ENCODE peak calls at places on chromosomes 1 and 21, in ten cellular contexts. I is right atrium auricular region; M is mucosa of descending colon; E is uterus; Q is cardiac muscle cell; Z is CD4-positive, CD25-positive, alpha-beta regulatory T cell; U is astrocyte; K is IMR-90; O is CD8-positive, alpha-beta memory T cell; N is CD4-positive, alpha-beta memory T cell. P is an unnamed sample.

GRCh38 chr1:37513795-37514349 is 694 bp downstream of the MEAF6 start:
- DNase-seq in Q (peak; percentile 8), E (peak; percentile 22), K (no peak), O (peak; percentile 34), N (peak; percentile 26), M (peak; percentile 45), I (peak; percentile 56), U (no peak), Z (peak; percentile 38), P (peak; percentile 64)

GRCh38 chr1:89363638-89364536 is at the start of gene GBP6:
- DNase-seq in U (no peak), O (no peak), Z (no peak), Q (peak; percentile 27), I (no peak), E (no peak), N (no peak), M (no peak), K (no peak), P (no peak)

GRCh38 chr21:43262427-43262826 is 93.6 kb downstream of the CRYAA start:
- DNase-seq in Q (no peak), I (no peak), M (no peak), K (peak; percentile 19), O (no peak), U (no peak), N (no peak), Z (no peak), E (no peak), P (peak; percentile 70)

GRCh38 chr1:185317886-185318310 is 855 bp upstream of the IVNS1ABP start:
- DNase-seq in O (peak; percentile 74), Q (peak; percentile 27), E (peak; percentile 20), Z (peak; percentile 81), U (no peak), N (peak; percentile 80), M (peak; percentile 63), I (no peak), K (no peak), P (peak; percentile 70)

GRCh38 chr1:84782311-84782771 is 92.1 kb upstream of the SSX2IP start:
- DNase-seq in N (peak; percentile 74), Z (peak; percentile 61), Q (peak; percentile 77), U (peak; percentile 33), I (no peak), K (peak; percentile 17), O (peak; percentile 76), M (peak; percentile 77), E (peak; percentile 26), P (peak; percentile 88)

GRCh38 chr1:29695809-29696208 is 459.5 kb downstream of the PTPRU start:
- DNase-seq in Q (no peak), E (no peak), O (no peak), N (no peak), K (no peak), U (no peak), M (no peak), Z (no peak), I (no peak), P (no peak)

GRCh38 chr1:9732123-9732971 is 80.8 kb downstream of the PIK3CD start:
- DNase-seq in I (no peak), M (no peak), O (no peak), K (no peak), U (no peak), E (no peak), Z (no peak), N (no peak), Q (no peak), P (no peak)

GRCh38 chr1:111563619-111564018 is 56.0 kb upstream of the RAP1A start:
- DNase-seq in U (peak; percentile 88), E (no peak), Q (peak; percentile 60), O (no peak), I (no peak), N (no peak), M (no peak), Z (no peak), K (peak; percentile 90), P (no peak)

GRCh38 chr1:218350022-218350525 is 4.9 kb downstream of the TGFB2 start:
- DNase-seq in M (no peak), Z (no peak), Q (no peak), K (no peak), U (no peak), N (no peak), O (no peak), E (no peak), I (no peak), P (no peak)

GRCh38 chr1:43007377-43008105 is 48.9 kb upstream of the SLC2A1 start:
- DNase-seq in Z (no peak), N (no peak), I (no peak), O (no peak), K (no peak), E (no peak), M (no peak), Q (no peak), U (no peak), P (peak; percentile 65)

GRCh38 chr1:155961937-155962336 is 16.4 kb downstream of the ARHGEF2 start:
- DNase-seq in U (peak; percentile 96), I (peak; percentile 84), E (peak; percentile 70), O (no peak), Z (no peak), K (peak; percentile 97), N (no peak), Q (peak; percentile 91), M (no peak), P (no peak)

GRCh38 chr1:44826375-44827196 is 16.5 kb downstream of the PTCH2 start:
- DNase-seq in M (peak; percentile 40), U (no peak), O (no peak), I (no peak), Q (peak; percentile 84), K (no peak), N (no peak), Z (no peak), E (peak; percentile 77), P (no peak)

DNA sequence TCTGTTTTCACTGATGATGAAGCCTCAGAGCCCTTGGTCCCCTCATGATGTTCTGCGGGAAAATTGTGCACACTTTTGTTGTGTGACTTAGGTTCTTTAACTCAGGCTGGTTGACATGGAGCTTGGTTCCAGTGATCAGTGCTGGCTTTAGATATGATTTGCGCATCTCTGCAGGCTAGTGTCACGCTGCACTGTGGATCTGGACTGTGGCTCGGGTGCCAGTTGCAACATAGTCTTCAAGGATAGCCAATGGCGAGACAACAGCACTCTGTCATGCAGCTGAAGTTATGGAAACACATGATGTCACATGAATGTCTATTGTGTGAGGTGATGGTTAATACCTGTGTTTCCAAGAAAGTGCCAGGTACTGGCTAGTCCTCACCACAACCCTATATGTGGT is 56.7 kb downstream of the DDR2 start:
- DNase-seq in O (no peak), Q (no peak), N (no peak), M (no peak), I (no peak), K (no peak), U (no peak), Z (no peak), E (no peak), P (no peak)
- H3K4me1 ChIP-seq in O (no peaks in the 10 kb centered on the region), Q (no peaks in the 10 kb centered on the region), N (no peaks in the 10 kb centered on the region), M (peaks cover 2% of the 10 kb centered on the region), I (peaks cover 48% of the 10 kb centered on the region), K (peaks cover 26% of the 10 kb centered on the region), U (peaks cover 35% of the 10 kb centered on the region), Z (no peaks in the 10 kb centered on the region), E (peaks cover 18% of the 10 kb centered on the region), P (no peaks in the 10 kb centered on the region)

GRCh38 chr21:41766051-41766882 is 585 bp downstream of the RIPK4 start:
- DNase-seq in U (no peak), K (no peak), N (no peak), E (no peak), M (peak; percentile 53), O (no peak), I (no peak), Q (peak; percentile 30), Z (no peak), P (peak; percentile 61)

GRCh38 chr21:41766883-41767605 is at the start of gene RIPK4:
- DNase-seq in K (peak; percentile 23), Z (peak; percentile 45), U (no peak), Q (no peak), E (no peak), N (peak; percentile 39), I (no peak), O (peak; percentile 52), M (peak; percentile 94), P (peak; percentile 87)

GRCh38 chr21:41769106-41769505 is 2.3 kb upstream of the RIPK4 start:
- DNase-seq in N (no peak), O (no peak), Q (no peak), E (no peak), Z (no peak), M (no peak), U (no peak), K (no peak), I (no peak), P (no peak)

GRCh38 chr21:41768371-41769042 is 1.7 kb upstream of the RIPK4 start:
- DNase-seq in M (peak; percentile 86), Z (peak; percentile 26), K (peak; percentile 85), U (peak; percentile 81), O (peak; percentile 39), N (peak; percentile 22), Q (peak; percentile 51), I (no peak), E (no peak), P (peak; percentile 89)

DNA sequence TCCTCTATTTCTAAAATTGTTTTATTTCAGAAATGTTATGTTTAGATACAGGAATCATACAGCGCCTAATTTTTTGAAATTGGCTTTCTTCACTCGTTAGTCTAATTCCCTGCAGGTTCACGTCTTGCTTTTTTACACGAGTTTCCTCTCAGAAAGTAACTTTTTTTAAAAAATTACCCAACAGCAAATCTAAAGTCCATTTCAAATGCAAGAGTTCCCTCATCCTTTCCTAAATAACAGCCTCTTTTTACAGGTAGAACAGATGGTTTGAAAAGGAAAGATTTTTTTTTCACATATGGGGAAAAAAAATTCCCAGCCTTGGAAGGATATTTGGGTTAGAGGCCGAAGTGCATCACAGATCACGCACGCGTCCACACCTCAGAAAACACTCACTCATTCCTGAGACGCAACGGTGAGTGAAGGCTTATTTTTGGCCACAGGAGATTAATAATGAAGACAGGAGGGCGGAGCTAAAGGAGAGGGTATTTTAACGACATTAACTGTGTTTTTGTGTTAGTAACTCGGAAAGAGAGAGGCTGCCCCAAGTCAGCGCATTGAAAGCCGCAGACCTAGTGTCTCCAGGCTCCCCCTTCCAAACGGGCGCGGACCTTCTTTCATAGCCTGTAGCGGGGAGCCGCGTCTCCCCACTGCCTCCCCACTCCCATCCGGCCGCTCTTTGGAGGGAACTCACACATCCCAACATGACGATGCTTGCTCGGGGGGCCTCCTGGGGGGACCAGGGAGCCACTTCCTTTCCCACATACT is 936 bp upstream of the RIPK4 start:
- DNase-seq in M (peak; percentile 58), K (peak; percentile 17), N (no peak), E (no peak), Q (no peak), I (no peak), Z (no peak), U (no peak), O (no peak), P (no peak)
- H3K36me3 ChIP-seq in M (no peaks in the 10 kb centered on the region), K (no peaks in the 10 kb centered on the region), N (no peaks in the 10 kb centered on the region), E (no peaks in the 10 kb centered on the region), Q (no peaks in the 10 kb centered on the region), I (no peaks in the 10 kb centered on the region), Z (no peaks in the 10 kb centered on the region), U (no peaks in the 10 kb centered on the region), O (no peaks in the 10 kb centered on the region), P (no peaks in the 10 kb centered on the region)

GRCh38 chr1:15424146-15424667 is 14.0 kb upstream of the CTRC start:
- DNase-seq in O (no peak), K (no peak), M (peak; percentile 88), Q (no peak), N (no peak), I (no peak), E (no peak), U (no peak), Z (no peak), P (peak; percentile 91)
- H3K4me1 ChIP-seq in O (no peaks in the 10 kb centered on the region), K (peaks cover 12% of the 10 kb centered on the region), M (peaks cover 63% of the 10 kb centered on the region), Q (no peaks in the 10 kb centered on the region), N (peaks cover 13% of the 10 kb centered on the region), I (peaks cover 17% of the 10 kb centered on the region), E (no peaks in the 10 kb centered on the region), U (peaks cover 22% of the 10 kb centered on the region), Z (no peaks in the 10 kb centered on the region), P (peaks cover 29% of the 10 kb centered on the region)

GRCh38 chr1:30965914-30966313 is 57.4 kb upstream of the SDC3 start:
- DNase-seq in O (no peak), K (no peak), M (no peak), Z (no peak), Q (no peak), E (no peak), I (no peak), U (no peak), N (no peak), P (no peak)
- H3K36me3 ChIP-seq in O (peaks cover 73% of the 10 kb centered on the region), K (peaks cover 36% of the 10 kb centered on the region), M (no peaks in the 10 kb centered on the region), Z (peaks cover 82% of the 10 kb centered on the region), Q (peaks cover 65% of the 10 kb centered on the region), E (no peaks in the 10 kb centered on the region), I (peaks cover 63% of the 10 kb centered on the region), U (peaks cover 71% of the 10 kb centered on the region), N (peaks cover 64% of the 10 kb centered on the region), P (no peaks in the 10 kb centered on the region)